ENCODE peak calls at places on chromosomes 11 and 22, in six cellular contexts. One of them, this sample, is unnamed.

GRCh38 chr11:46628961-46629360 is 11.6 kb downstream of the ATG13 start:
- DNase-seq in activated CD4-positive, alpha-beta T cell treated with anti-CD3 and anti-CD28 coated beads, Interleukin-2, amount 50 U/mL, for 4 hours: no peak
- DNase-seq in anterior cingulate cortex: no peak
- DNase-seq in Right ventricle myocardium inferior: no peak
- DNase-seq in NAMALWA: no peak
- DNase-seq in mammary epithelial cell: no peak
- DNase-seq in this sample: no peak

GRCh38 chr11:76269247-76269646 is 62.9 kb upstream of the WNT11 start:
- DNase-seq in activated CD4-positive, alpha-beta T cell treated with anti-CD3 and anti-CD28 coated beads, Interleukin-2, amount 50 U/mL, for 4 hours: no peak
- DNase-seq in anterior cingulate cortex: no peak
- DNase-seq in Right ventricle myocardium inferior: peak
- DNase-seq in NAMALWA: no peak
- DNase-seq in mammary epithelial cell: no peak
- DNase-seq in this sample: no peak

GRCh38 chr11:75365711-75366181 is 14.3 kb upstream of the ARRB1 start:
- DNase-seq in activated CD4-positive, alpha-beta T cell treated with anti-CD3 and anti-CD28 coated beads, Interleukin-2, amount 50 U/mL, for 4 hours: no peak
- DNase-seq in anterior cingulate cortex: no peak
- DNase-seq in Right ventricle myocardium inferior: no peak
- DNase-seq in NAMALWA: no peak
- DNase-seq in mammary epithelial cell: no peak
- DNase-seq in this sample: no peak

GRCh38 chr22:45503816-45504702 is 1.4 kb downstream of the FBLN1 start:
- DNase-seq in activated CD4-positive, alpha-beta T cell treated with anti-CD3 and anti-CD28 coated beads, Interleukin-2, amount 50 U/mL, for 4 hours: no peak
- DNase-seq in anterior cingulate cortex: no peak
- DNase-seq in Right ventricle myocardium inferior: no peak
- DNase-seq in NAMALWA: no peak
- DNase-seq in mammary epithelial cell: peak
- DNase-seq in this sample: no peak

GRCh38 chr22:28999510-29000224 is 62.0 kb downstream of the C22orf31 start:
- DNase-seq in activated CD4-positive, alpha-beta T cell treated with anti-CD3 and anti-CD28 coated beads, Interleukin-2, amount 50 U/mL, for 4 hours: no peak
- DNase-seq in anterior cingulate cortex: no peak
- DNase-seq in Right ventricle myocardium inferior: no peak
- DNase-seq in NAMALWA: no peak
- DNase-seq in mammary epithelial cell: no peak
- DNase-seq in this sample: no peak

GRCh38 chr11:72899238-72899637 is 85.0 kb downstream of the ATG16L2 start:
- DNase-seq in activated CD4-positive, alpha-beta T cell treated with anti-CD3 and anti-CD28 coated beads, Interleukin-2, amount 50 U/mL, for 4 hours: no peak
- DNase-seq in anterior cingulate cortex: no peak
- DNase-seq in Right ventricle myocardium inferior: no peak
- DNase-seq in NAMALWA: no peak
- DNase-seq in mammary epithelial cell: peak
- DNase-seq in this sample: no peak

GRCh38 chr11:539971-540481 is 2.7 kb downstream of the LRRC56 start:
- DNase-seq in activated CD4-positive, alpha-beta T cell treated with anti-CD3 and anti-CD28 coated beads, Interleukin-2, amount 50 U/mL, for 4 hours: no peak
- DNase-seq in anterior cingulate cortex: no peak
- DNase-seq in Right ventricle myocardium inferior: no peak
- DNase-seq in NAMALWA: no peak
- DNase-seq in mammary epithelial cell: no peak
- DNase-seq in this sample: no peak

GRCh38 chr22:37525073-37525745 is 6.0 kb upstream of the CARD10 start:
- DNase-seq in activated CD4-positive, alpha-beta T cell treated with anti-CD3 and anti-CD28 coated beads, Interleukin-2, amount 50 U/mL, for 4 hours: peak
- DNase-seq in anterior cingulate cortex: no peak
- DNase-seq in Right ventricle myocardium inferior: no peak
- DNase-seq in NAMALWA: no peak
- DNase-seq in mammary epithelial cell: peak
- DNase-seq in this sample: no peak

GRCh38 chr11:65185869-65186341 is 4.2 kb downstream of the CAPN1 start:
- DNase-seq in activated CD4-positive, alpha-beta T cell treated with anti-CD3 and anti-CD28 coated beads, Interleukin-2, amount 50 U/mL, for 4 hours: no peak
- DNase-seq in anterior cingulate cortex: no peak
- DNase-seq in Right ventricle myocardium inferior: peak
- DNase-seq in NAMALWA: peak
- DNase-seq in mammary epithelial cell: no peak
- DNase-seq in this sample: no peak

GRCh38 chr22:46056169-46057041 is 79.4 kb upstream of the WNT7B start:
- DNase-seq in activated CD4-positive, alpha-beta T cell treated with anti-CD3 and anti-CD28 coated beads, Interleukin-2, amount 50 U/mL, for 4 hours: no peak
- DNase-seq in anterior cingulate cortex: peak
- DNase-seq in Right ventricle myocardium inferior: no peak
- DNase-seq in NAMALWA: no peak
- DNase-seq in mammary epithelial cell: peak
- DNase-seq in this sample: no peak

GRCh38 chr11:3136542-3137455 is 28.3 kb downstream of the OSBPL5 start:
- DNase-seq in activated CD4-positive, alpha-beta T cell treated with anti-CD3 and anti-CD28 coated beads, Interleukin-2, amount 50 U/mL, for 4 hours: no peak
- DNase-seq in anterior cingulate cortex: no peak
- DNase-seq in Right ventricle myocardium inferior: peak
- DNase-seq in NAMALWA: no peak
- DNase-seq in mammary epithelial cell: no peak
- DNase-seq in this sample: no peak

GRCh38 chr22:39725351-39726035 is 154.9 kb downstream of the CACNA1I start:
- DNase-seq in activated CD4-positive, alpha-beta T cell treated with anti-CD3 and anti-CD28 coated beads, Interleukin-2, amount 50 U/mL, for 4 hours: no peak
- DNase-seq in anterior cingulate cortex: no peak
- DNase-seq in Right ventricle myocardium inferior: no peak
- DNase-seq in NAMALWA: no peak
- DNase-seq in mammary epithelial cell: no peak
- DNase-seq in this sample: no peak

This sample was measured in activated gamma-delta T cell treated with anti-CD3 and anti-CD28 coated beads, Interleukin-2, amount 50 U/mL, for 16 hours.